ENCODE peak calls at places on chromosome 18, in six cellular contexts. P is foreskin fibroblast; R is anterior cingulate cortex; Q is stimulated activated CD8-positive, alpha-beta memory T cell treated with anti-CD3 and anti-CD28 coated beads, Interleukin-12 subunit alpha, Interleukin-12 subunit beta, amount 100 ng/mL, for 4 hours; H is AG08396; K is HepG2. J is an unnamed sample.

GRCh38 chr18:21241224-21242131 is 554 bp upstream of the GREB1L start:
- DNase-seq in H (peak; percentile 29), Q (no peak), P (no peak), K (no peak), R (no peak), J (no peak)

GRCh38 chr18:73331212-73331772 is 463.5 kb upstream of the NETO1 start:
- DNase-seq in P (no peak), Q (no peak), K (no peak), H (no peak), R (no peak), J (no peak)

GRCh38 chr18:56986829-56987228 is 160.1 kb upstream of the BOD1L2 start:
- DNase-seq in K (peak; percentile 64), H (no peak), P (no peak), Q (no peak), R (no peak), J (no peak)

GRCh38 chr18:45521777-45522176 is 93.5 kb upstream of the SLC14A2 start:
- DNase-seq in H (peak; percentile 41), R (no peak), P (no peak), Q (no peak), K (no peak), J (peak; percentile 18)

GRCh38 chr18:75936862-75937261 is 509.4 kb upstream of the SMIM21 start:
- DNase-seq in K (no peak), P (no peak), Q (no peak), R (no peak), H (no peak), J (no peak)

GRCh38 chr18:48548404-48548771 is 9.6 kb downstream of the CTIF start:
- DNase-seq in R (no peak), K (no peak), P (peak; percentile 56), Q (no peak), H (no peak), J (peak; percentile 57)

GRCh38 chr18:54129448-54130134 is 94.9 kb downstream of the MBD2 start:
- DNase-seq in H (no peak), Q (no peak), K (no peak), R (no peak), P (no peak), J (no peak)

GRCh38 chr18:11246466-11246865 is 97.1 kb upstream of the PIEZO2 start:
- DNase-seq in K (no peak), P (peak; percentile 43), Q (no peak), R (no peak), H (no peak), J (no peak)

GRCh38 chr18:34493566-34494358 is 216.3 kb upstream of the DTNA start:
- DNase-seq in Q (no peak), H (peak; percentile 52), K (peak; percentile 14), P (no peak), R (peak; percentile 33), J (no peak)

GRCh38 chr18:12647773-12648172 is 10.1 kb downstream of the SPIRE1 start:
- DNase-seq in P (no peak), H (no peak), K (no peak), Q (no peak), R (no peak), J (no peak)

GRCh38 chr18:44392933-44393332 is 287.8 kb upstream of the SETBP1 start:
- DNase-seq in Q (no peak), K (no peak), P (no peak), H (no peak), R (no peak), J (no peak)

GRCh38 chr18:5417342-5417741 is 121.8 kb upstream of the ZBTB14 start:
- DNase-seq in R (peak; percentile 28), P (no peak), K (no peak), Q (no peak), H (no peak), J (no peak)

GRCh38 chr18:33316146-33316587 is 124.4 kb downstream of the CCDC178 start:
- DNase-seq in P (no peak), R (no peak), H (no peak), Q (no peak), K (no peak), J (no peak)

GRCh38 chr18:8450013-8450412 is 159.2 kb upstream of the RAB12 start:
- DNase-seq in K (no peak), Q (no peak), H (peak; percentile 23), R (no peak), P (no peak), J (no peak)

GRCh38 chr18:23629444-23629946 is 33.2 kb downstream of the ANKRD29 start:
- DNase-seq in P (no peak), R (no peak), H (no peak), Q (no peak), K (peak; percentile 92), J (no peak)

GRCh38 chr18:79211844-79212243 is 142.7 kb downstream of the ATP9B start:
- DNase-seq in P (no peak), H (no peak), R (no peak), K (peak; percentile 27), Q (no peak), J (no peak)

GRCh38 chr18:54608008-54608642 is 17.1 kb downstream of the DYNAP start:
- DNase-seq in K (no peak), H (no peak), R (no peak), P (peak; percentile 3), Q (no peak), J (peak; percentile 9)

GRCh38 chr18:39274535-39274934 is 1708.9 kb upstream of the CELF4 start:
- DNase-seq in R (no peak), Q (no peak), H (no peak), P (peak; percentile 36), K (no peak), J (no peak)

GRCh38 chr18:8847900-8848299 is 142.5 kb downstream of the MTCL1 start:
- DNase-seq in K (no peak), P (no peak), R (no peak), Q (no peak), H (no peak), J (no peak)

GRCh38 chr18:24136967-24137373 is 1.9 kb upstream of the CABYR start:
- DNase-seq in K (no peak), H (no peak), P (no peak), R (no peak), Q (no peak), J (no peak)

GRCh38 chr18:33682436-33682835 is 104.4 kb downstream of the ASXL3 start:
- DNase-seq in R (no peak), Q (no peak), H (no peak), K (no peak), P (no peak), J (no peak)